ENCODE peak calls at places on chromosomes 5 and 9, in eight cellular contexts. R is hepatocyte, L is GM23338, Q is PC-9, D is OCI-LY7, K is HCT116, Z is MM.1S, H is GM23248. A is an unnamed sample.

GRCh38 chr9:86721843-86722705 is 225.2 kb downstream of the GAS1 start:
- DNase-seq in R (peak; percentile 57), L (no peak), Q (peak; percentile 31), D (no peak), K (no peak), Z (no peak), H (peak; percentile 92), A (no peak)

GRCh38 chr5:174339130-174339529 is 293.6 kb downstream of the NSG2 start:
- DNase-seq in R (no peak), L (no peak), Q (no peak), D (no peak), K (no peak), Z (no peak), H (no peak), A (no peak)

GRCh38 chr9:13279284-13280162 is at the start of gene MPDZ:
- DNase-seq in R (peak; percentile 89), L (peak; percentile 76), Q (peak; percentile 60), D (no peak), K (no peak), Z (no peak), H (peak; percentile 85), A (no peak)

GRCh38 chr5:7396169-7397004 is 449 bp downstream of the ADCY2 start:
- DNase-seq in R (peak; percentile 41), L (peak; percentile 47), Q (no peak), D (no peak), K (no peak), Z (peak; percentile 9), H (peak; percentile 50), A (no peak)

GRCh38 chr9:69981686-69982450 is 61.8 kb upstream of the MAMDC2 start:
- DNase-seq in R (no peak), L (no peak), Q (no peak), D (no peak), K (no peak), Z (no peak), H (peak; percentile 52), A (no peak)

GRCh38 chr9:127495884-127496555 is 44.7 kb downstream of the LRSAM1 start:
- DNase-seq in R (peak; percentile 3), L (no peak), Q (no peak), D (no peak), K (no peak), Z (no peak), H (no peak), A (no peak)

GRCh38 chr5:143887302-143887638 is 75.3 kb downstream of the HMHB1 start:
- DNase-seq in R (no peak), L (no peak), Q (peak; percentile 11), D (no peak), K (no peak), Z (no peak), H (peak; percentile 77), A (no peak)

GRCh38 chr9:83473488-83473971 is 64.7 kb downstream of the FRMD3 start:
- DNase-seq in R (peak; percentile 33), L (no peak), Q (peak; percentile 14), D (no peak), K (no peak), Z (peak; percentile 11), H (no peak), A (no peak)

GRCh38 chr9:76594764-76595410 is 135.9 kb downstream of the GCNT1 start:
- DNase-seq in R (no peak), L (peak; percentile 78), Q (no peak), D (no peak), K (no peak), Z (no peak), H (no peak), A (no peak)

GRCh38 chr5:178387061-178387855 is 154.7 kb upstream of the PHYKPL start:
- DNase-seq in R (peak; percentile 3), L (no peak), Q (no peak), D (no peak), K (no peak), Z (no peak), H (no peak), A (peak; percentile 10)

GRCh38 chr5:101897914-101898313 is 398.2 kb downstream of the SLCO4C1 start:
- DNase-seq in R (no peak), L (peak; percentile 53), Q (no peak), D (peak; percentile 33), K (no peak), Z (peak; percentile 11), H (no peak), A (no peak)

GRCh38 chr9:9790216-9790872 is 822.5 kb downstream of the PTPRD start:
- DNase-seq in R (peak; percentile 57), L (peak; percentile 74), Q (peak; percentile 0), D (peak; percentile 89), K (no peak), Z (peak; percentile 87), H (peak; percentile 12), A (peak; percentile 75)

GRCh38 chr5:144003636-144004035 is 166.8 kb downstream of the YIPF5 start:
- DNase-seq in R (no peak), L (no peak), Q (no peak), D (no peak), K (no peak), Z (no peak), H (no peak), A (no peak)

GRCh38 chr5:88145603-88146467 is 122.8 kb downstream of the TMEM161B start:
- DNase-seq in R (peak; percentile 45), L (peak; percentile 83), Q (peak; percentile 40), D (no peak), K (no peak), Z (no peak), H (peak; percentile 23), A (no peak)

GRCh38 chr9:31799953-31800609 is 584.4 kb upstream of the ACO1 start:
- DNase-seq in R (peak; percentile 44), L (peak; percentile 82), Q (peak; percentile 2), D (peak; percentile 14), K (peak; percentile 19), Z (peak; percentile 41), H (peak; percentile 10), A (no peak)

GRCh38 chr5:140383300-140383699 is 18.3 kb upstream of the ANKHD1 start:
- DNase-seq in R (no peak), L (no peak), Q (no peak), D (no peak), K (no peak), Z (no peak), H (no peak), A (no peak)

GRCh38 chr5:168172718-168173045 is 118.8 kb upstream of the WWC1 start:
- DNase-seq in R (no peak), L (no peak), Q (no peak), D (no peak), K (no peak), Z (no peak), H (no peak), A (no peak)

GRCh38 chr9:69811329-69811989 is 9.2 kb upstream of the CFAP95 start:
- DNase-seq in R (no peak), L (no peak), Q (no peak), D (no peak), K (no peak), Z (no peak), H (no peak), A (peak; percentile 47)

GRCh38 chr9:5453673-5454072 is 3.3 kb downstream of the CD274 start:
- DNase-seq in R (no peak), L (no peak), Q (no peak), D (no peak), K (no peak), Z (no peak), H (peak; percentile 24), A (no peak)

GRCh38 chr5:133807348-133807747 is 161.1 kb downstream of the C5orf15 start:
- DNase-seq in R (no peak), L (no peak), Q (no peak), D (no peak), K (no peak), Z (no peak), H (no peak), A (no peak)

GRCh38 chr5:81825237-81825636 is 74.3 kb upstream of the SSBP2 start:
- DNase-seq in R (peak; percentile 16), L (no peak), Q (peak; percentile 66), D (no peak), K (no peak), Z (no peak), H (peak; percentile 93), A (no peak)
- H3K9me2 ChIP-seq in R (no peaks in the 10 kb centered on the region), L (no peaks in the 10 kb centered on the region), Q (no peaks in the 10 kb centered on the region), D (no peaks in the 10 kb centered on the region), K (no peaks in the 10 kb centered on the region), Z (no peaks in the 10 kb centered on the region), H (no peaks in the 10 kb centered on the region), A (no peaks in the 10 kb centered on the region)

DNA sequence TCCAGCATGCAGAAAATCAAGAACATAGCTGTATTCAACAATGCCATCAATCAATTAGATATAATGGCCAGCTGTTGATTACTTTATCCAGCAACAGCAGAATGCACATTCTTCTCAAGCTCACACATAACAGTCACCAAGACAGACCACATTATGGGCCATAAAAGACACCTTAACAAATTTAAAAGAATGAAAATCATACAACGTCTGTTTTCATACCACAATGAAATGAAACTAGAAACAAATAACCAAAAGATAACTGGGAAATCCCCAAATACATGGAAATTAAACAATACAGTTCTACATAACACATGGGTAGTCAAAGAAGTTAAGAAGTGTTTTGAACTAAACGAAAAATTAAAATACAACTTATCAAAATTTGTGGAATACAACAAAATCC is 130.9 kb upstream of the GNA14 start:
- DNase-seq in R (no peak), L (no peak), Q (no peak), D (no peak), K (no peak), Z (no peak), H (no peak), A (no peak)
- H4K20me1 ChIP-seq in R (no peaks in the 10 kb centered on the region), L (no peaks in the 10 kb centered on the region), Q (no peaks in the 10 kb centered on the region), D (no peaks in the 10 kb centered on the region), K (no peaks in the 10 kb centered on the region), Z (no peaks in the 10 kb centered on the region), H (no peaks in the 10 kb centered on the region), A (no peaks in the 10 kb centered on the region)

DNA sequence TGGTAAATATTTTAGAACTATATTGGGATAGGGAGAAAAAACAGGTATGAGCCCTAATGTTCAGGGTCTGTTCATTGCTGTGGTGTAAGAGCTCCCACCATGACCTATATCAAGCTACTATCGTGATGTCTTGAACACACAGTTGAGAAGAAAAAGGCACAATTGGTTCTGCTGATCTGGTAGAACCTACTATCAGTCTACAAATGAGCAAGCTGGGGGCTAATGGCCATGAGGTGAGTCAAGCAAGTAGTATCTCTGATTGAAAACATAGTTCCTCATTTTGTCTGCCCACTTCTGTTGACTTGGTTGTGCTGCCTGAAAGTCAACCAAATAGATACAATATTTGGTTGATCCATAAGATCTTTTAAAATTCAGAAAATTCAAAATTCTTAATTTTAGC is 1026.3 kb downstream of the CDH12 start:
- DNase-seq in R (no peak), L (no peak), Q (no peak), D (no peak), K (no peak), Z (no peak), H (no peak), A (no peak)
- H3K9me2 ChIP-seq in R (no peaks in the 10 kb centered on the region), L (no peaks in the 10 kb centered on the region), Q (no peaks in the 10 kb centered on the region), D (no peaks in the 10 kb centered on the region), K (no peaks in the 10 kb centered on the region), Z (no peaks in the 10 kb centered on the region), H (no peaks in the 10 kb centered on the region), A (no peaks in the 10 kb centered on the region)

GRCh38 chr9:136395345-136396218 is 4.4 kb downstream of the SNAPC4 start:
- DNase-seq in R (no peak), L (no peak), Q (no peak), D (no peak), K (no peak), Z (no peak), H (no peak), A (no peak)
- H4K20me1 ChIP-seq in R (no peaks in the 10 kb centered on the region), L (peaks cover 12% of the 10 kb centered on the region), Q (peaks cover 11% of the 10 kb centered on the region), D (peaks cover 10% of the 10 kb centered on the region), K (no peaks in the 10 kb centered on the region), Z (no peaks in the 10 kb centered on the region), H (no peaks in the 10 kb centered on the region), A (peaks cover 17% of the 10 kb centered on the region)

A was measured in Karpas-422.